ENCODE peak calls at places on chromosomes 6 and 20, in six cellular contexts. L is OCI-LY7; E is CD8-positive, alpha-beta memory T cell; R is HCT116; P is hepatocyte; C is left lung. F is an unnamed sample.

GRCh38 chr20:46311039-46311650 is 2.8 kb upstream of the CDH22 start:
- DNase-seq in L (no peak), E (no peak), R (no peak), P (no peak), C (no peak), F (no peak)

GRCh38 chr20:37288091-37288490 is 1.4 kb upstream of the MANBAL start:
- DNase-seq in L (no peak), E (no peak), R (no peak), P (no peak), C (peak; percentile 62), F (peak; percentile 46)

GRCh38 chr20:57743450-57744095 is 33.8 kb upstream of the PMEPA1 start:
- DNase-seq in L (no peak), E (no peak), R (no peak), P (no peak), C (no peak), F (no peak)

GRCh38 chr6:113375950-113376846 is 480.9 kb upstream of the MARCKS start:
- DNase-seq in L (no peak), E (no peak), R (no peak), P (no peak), C (no peak), F (no peak)

GRCh38 chr20:53608456-53609413 is 15.1 kb upstream of the ZNF217 start:
- DNase-seq in L (no peak), E (peak; percentile 58), R (no peak), P (peak; percentile 20), C (peak; percentile 61), F (no peak)

GRCh38 chr6:113182370-113183141 is 674.6 kb upstream of the MARCKS start:
- DNase-seq in L (no peak), E (no peak), R (no peak), P (no peak), C (no peak), F (no peak)

GRCh38 chr20:49399329-49399728 is 83.1 kb downstream of the KCNB1 start:
- DNase-seq in L (no peak), E (no peak), R (no peak), P (no peak), C (no peak), F (no peak)

GRCh38 chr20:44442298-44443070 is 33.2 kb upstream of the TTPAL start:
- DNase-seq in L (no peak), E (no peak), R (no peak), P (peak; percentile 85), C (no peak), F (no peak)

GRCh38 chr6:90044833-90045337 is 150.6 kb downstream of the GJA10 start:
- DNase-seq in L (no peak), E (no peak), R (no peak), P (no peak), C (no peak), F (no peak)

GRCh38 chr6:166901626-166902025 is 54.7 kb downstream of the RNASET2 start:
- DNase-seq in L (no peak), E (no peak), R (no peak), P (no peak), C (no peak), F (no peak)

GRCh38 chr6:10416863-10417641 is 2.2 kb upstream of the TFAP2A start:
- DNase-seq in L (no peak), E (no peak), R (no peak), P (no peak), C (no peak), F (no peak)

GRCh38 chr6:10413850-10414765 is 766 bp downstream of the TFAP2A start:
- DNase-seq in L (no peak), E (no peak), R (no peak), P (peak; percentile 46), C (no peak), F (no peak)

GRCh38 chr6:10416516-10416862 is 1.6 kb upstream of the TFAP2A start:
- DNase-seq in L (no peak), E (no peak), R (no peak), P (no peak), C (no peak), F (no peak)

GRCh38 chr6:10414766-10415592 is at the start of gene TFAP2A:
- DNase-seq in L (no peak), E (no peak), R (no peak), P (peak; percentile 63), C (no peak), F (no peak)

DNA sequence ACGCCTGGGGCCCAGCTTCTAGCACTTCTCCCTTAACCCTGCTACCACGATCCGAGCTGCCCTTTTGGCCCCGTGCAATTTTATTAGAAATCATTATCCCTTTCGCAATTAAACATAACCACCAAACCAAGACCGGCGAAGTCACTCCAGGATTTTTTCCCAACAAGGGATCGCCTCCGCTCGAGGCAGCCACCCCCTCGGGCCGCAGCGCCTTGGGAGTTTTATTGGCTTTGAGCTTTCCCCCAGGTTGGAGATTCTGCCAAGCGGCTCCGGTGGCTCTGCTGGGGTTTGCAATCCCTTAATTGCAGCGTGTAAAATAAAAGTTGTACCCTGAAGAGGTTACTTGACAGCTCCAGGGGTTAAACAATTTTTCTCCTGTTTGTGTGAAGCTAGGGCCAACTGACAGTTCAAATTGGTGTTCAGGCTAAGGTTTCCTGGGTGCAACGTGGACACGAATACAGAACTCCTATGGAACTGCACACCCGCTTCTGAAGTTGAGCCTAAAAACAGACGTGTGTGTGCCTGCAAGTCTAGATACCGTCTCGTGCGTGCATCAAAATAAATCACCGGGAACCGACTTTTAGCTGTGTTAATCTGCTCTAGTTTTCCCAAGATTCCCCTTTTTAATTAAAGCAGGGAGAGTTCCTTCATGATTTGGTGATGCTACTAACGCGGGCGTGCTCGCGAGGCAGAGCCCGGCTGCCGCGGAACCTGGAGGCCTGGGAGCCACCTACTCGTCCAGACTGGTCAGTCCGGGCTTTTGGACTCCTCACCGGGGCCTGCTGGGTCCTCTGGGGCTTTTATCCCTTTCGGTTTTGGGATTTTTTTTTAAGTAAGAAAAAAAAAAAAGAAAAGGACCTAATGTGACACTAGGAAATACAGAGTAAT is 963 bp upstream of the TFAP2A start:
- DNase-seq in L (no peak), E (no peak), R (no peak), P (no peak), C (no peak), F (no peak)
- H3K9me3 ChIP-seq in L (no peaks in the 10 kb centered on the region), E (no peaks in the 10 kb centered on the region), R (no peaks in the 10 kb centered on the region), P (no peaks in the 10 kb centered on the region), C (no peaks in the 10 kb centered on the region), F (no peaks in the 10 kb centered on the region)

GRCh38 chr6:165266236-165267025 is 43.0 kb downstream of the C6orf118 start:
- DNase-seq in L (no peak), E (no peak), R (no peak), P (no peak), C (no peak), F (no peak)
- H3K9me3 ChIP-seq in L (no peaks in the 10 kb centered on the region), E (no peaks in the 10 kb centered on the region), R (no peaks in the 10 kb centered on the region), P (no peaks in the 10 kb centered on the region), C (peaks cover 3% of the 10 kb centered on the region), F (no peaks in the 10 kb centered on the region)

GRCh38 chr6:70980800-70981199 is 23.9 kb upstream of the B3GAT2 start:
- DNase-seq in L (no peak), E (no peak), R (no peak), P (no peak), C (no peak), F (no peak)

GRCh38 chr6:70985151-70985550 is 28.3 kb upstream of the B3GAT2 start:
- DNase-seq in L (no peak), E (no peak), R (no peak), P (no peak), C (no peak), F (no peak)

GRCh38 chr6:70982747-70983146 is 25.9 kb upstream of the B3GAT2 start:
- DNase-seq in L (no peak), E (no peak), R (no peak), P (no peak), C (no peak), F (no peak)
- H3K9me3 ChIP-seq in L (no peaks in the 10 kb centered on the region), E (no peaks in the 10 kb centered on the region), R (no peaks in the 10 kb centered on the region), P (no peaks in the 10 kb centered on the region), C (peaks cover 4% of the 10 kb centered on the region), F (no peaks in the 10 kb centered on the region)

GRCh38 chr20:56163806-56164205 is 84.7 kb upstream of the MC3R start:
- DNase-seq in L (peak; percentile 48), E (no peak), R (no peak), P (no peak), C (no peak), F (no peak)
- H3K9me3 ChIP-seq in L (peaks cover 4% of the 10 kb centered on the region), E (no peaks in the 10 kb centered on the region), R (no peaks in the 10 kb centered on the region), P (no peaks in the 10 kb centered on the region), C (no peaks in the 10 kb centered on the region), F (no peaks in the 10 kb centered on the region)

DNA sequence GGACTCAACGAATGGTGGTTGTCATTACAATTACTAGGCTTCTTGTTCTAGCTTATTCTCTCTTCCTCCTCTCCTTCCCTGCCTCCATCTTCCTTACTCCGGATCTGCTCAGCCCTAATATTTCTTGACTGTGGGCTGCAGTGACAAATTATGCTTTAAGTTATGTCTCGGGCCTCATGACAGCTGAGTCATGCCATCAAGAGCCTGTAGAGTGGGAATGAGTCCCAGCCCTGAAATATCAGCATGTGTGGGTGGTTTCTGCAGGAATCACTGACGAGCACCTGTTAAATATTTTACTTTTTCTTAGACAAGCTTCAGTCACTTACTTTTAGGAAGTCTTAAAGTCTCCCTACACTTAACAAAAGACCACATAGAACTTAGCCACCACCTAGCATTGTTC is 83.1 kb upstream of the CBLN4 start:
- DNase-seq in L (no peak), E (no peak), R (no peak), P (no peak), C (no peak), F (no peak)
- H3K9me3 ChIP-seq in L (no peaks in the 10 kb centered on the region), E (no peaks in the 10 kb centered on the region), R (peaks cover 14% of the 10 kb centered on the region), P (no peaks in the 10 kb centered on the region), C (peaks cover 4% of the 10 kb centered on the region), F (no peaks in the 10 kb centered on the region)